ENCODE peak calls at places on chromosomes 11 and 22, in eight cellular contexts. Y is HFFc6, M is EH, Z is LHCN-M2, A is T-helper 17 cell, J is bronchial epithelial cell, G is cardiac muscle cell, L is brain microvascular endothelial cell. H is an unnamed sample.

GRCh38 chr11:64373598-64373974 is 14.6 kb downstream of the RPS6KA4 start:
- DNase-seq in A (no peak), M (no peak), J (no peak), G (no peak), L (no peak), Z (no peak), Y (no peak), H (no peak)

GRCh38 chr22:49406879-49407587 is 420.6 kb downstream of the BRD1 start:
- DNase-seq in G (no peak), J (no peak), L (no peak), Y (no peak), A (no peak), Z (no peak), M (no peak), H (no peak)

GRCh38 chr22:41442240-41442792 is 4.3 kb downstream of the TOB2 start:
- DNase-seq in A (no peak), J (no peak), G (no peak), Z (no peak), Y (no peak), L (no peak), M (no peak), H (no peak)

GRCh38 chr11:73200256-73200655 is 17.8 kb upstream of the P2RY2 start:
- DNase-seq in G (no peak), M (no peak), L (no peak), J (peak), Y (no peak), A (no peak), Z (no peak), H (no peak)

GRCh38 chr11:126341760-126342161 is 13.7 kb upstream of the ST3GAL4 start:
- DNase-seq in A (no peak), M (peak), Z (peak), J (peak), L (peak), G (no peak), Y (peak), H (peak)

GRCh38 chr11:84022221-84022620 is 736.1 kb upstream of the CCDC90B start:
- DNase-seq in Y (no peak), J (no peak), A (no peak), L (no peak), G (peak), Z (no peak), M (no peak), H (no peak)

GRCh38 chr22:24156146-24156914 is 25.0 kb upstream of the SUSD2 start:
- DNase-seq in M (peak), G (peak), J (no peak), A (peak), Y (no peak), L (peak), Z (peak), H (no peak)

GRCh38 chr11:88229303-88229702 is 54.1 kb upstream of the RAB38 start:
- DNase-seq in Y (no peak), G (no peak), A (no peak), Z (no peak), M (no peak), L (no peak), J (no peak), H (no peak)

GRCh38 chr11:61954106-61955030 is 4.2 kb downstream of the BEST1 start:
- DNase-seq in J (no peak), G (no peak), M (peak), Y (no peak), L (no peak), Z (peak), A (no peak), H (peak)